ENCODE peak calls at places on chromosome 5, in seven cellular contexts. V is adrenal gland; I is endothelial cell of umbilical vein; U is CD8-positive, alpha-beta T cell; W is right lobe of liver; A is esophagus muscularis mucosa; J is mammary epithelial cell. S is an unnamed sample. For H3K4me1, the result is how much of the 10 kb centered on the place peaks cover.

GRCh38 chr5:98064118-98064517 is 709.3 kb upstream of the RGMB start:
- DNase-seq in I (no peak), J (no peak), W (no peak), V (no peak), A (no peak), U (no peak), S (no peak)

GRCh38 chr5:143235423-143235822 is 168.1 kb downstream of the NR3C1 start:
- DNase-seq in J (peak), V (no peak), A (no peak), I (no peak), U (no peak), W (no peak), S (no peak)

GRCh38 chr5:97094579-97095317 is 47.7 kb downstream of the LIX1 start:
- DNase-seq in V (no peak), A (peak), J (no peak), W (no peak), I (no peak), U (no peak), S (no peak)

GRCh38 chr5:40568548-40568947 is 111.2 kb upstream of the PTGER4 start:
- DNase-seq in W (no peak), A (no peak), U (no peak), I (no peak), V (no peak), J (peak), S (no peak)

GRCh38 chr5:95718203-95718602 is 12.9 kb upstream of the RHOBTB3 start:
- DNase-seq in V (no peak), A (no peak), W (no peak), U (no peak), J (peak), I (no peak), S (no peak)

GRCh38 chr5:69512740-69513260 is 20.2 kb downstream of the OCLN start:
- DNase-seq in W (no peak), U (no peak), V (no peak), I (peak), A (no peak), J (peak), S (no peak)

GRCh38 chr5:80933061-80933460 is 27.1 kb upstream of the RASGRF2 start:
- DNase-seq in U (no peak), W (no peak), J (no peak), A (peak), I (no peak), V (no peak), S (no peak)

GRCh38 chr5:169874626-169875025 is 105.7 kb downstream of the INSYN2B start:
- DNase-seq in A (no peak), V (no peak), I (no peak), U (no peak), W (no peak), J (no peak), S (no peak)

GRCh38 chr5:118545050-118545449 is 443.3 kb downstream of the DTWD2 start:
- DNase-seq in A (no peak), V (no peak), I (no peak), W (no peak), J (no peak), U (no peak), S (no peak)

GRCh38 chr5:151620463-151620844 is 29.3 kb upstream of the FAT2 start:
- DNase-seq in V (no peak), I (no peak), U (no peak), W (no peak), A (no peak), J (peak), S (no peak)

GRCh38 chr5:149999359-149999758 is 1.1 kb downstream of the TIGD6 start:
- DNase-seq in U (no peak), W (no peak), A (no peak), V (no peak), J (peak), I (no peak), S (no peak)

GRCh38 chr5:1119312-1119831 is 7.5 kb upstream of the SLC12A7 start:
- DNase-seq in J (no peak), U (no peak), A (no peak), I (no peak), W (peak), V (no peak), S (no peak)
- TF ChIP-seq CTCF in J (no peak), U (no peak), A (no peak), I (no peak), W (no peak), V (no peak), S (no peak)

DNA sequence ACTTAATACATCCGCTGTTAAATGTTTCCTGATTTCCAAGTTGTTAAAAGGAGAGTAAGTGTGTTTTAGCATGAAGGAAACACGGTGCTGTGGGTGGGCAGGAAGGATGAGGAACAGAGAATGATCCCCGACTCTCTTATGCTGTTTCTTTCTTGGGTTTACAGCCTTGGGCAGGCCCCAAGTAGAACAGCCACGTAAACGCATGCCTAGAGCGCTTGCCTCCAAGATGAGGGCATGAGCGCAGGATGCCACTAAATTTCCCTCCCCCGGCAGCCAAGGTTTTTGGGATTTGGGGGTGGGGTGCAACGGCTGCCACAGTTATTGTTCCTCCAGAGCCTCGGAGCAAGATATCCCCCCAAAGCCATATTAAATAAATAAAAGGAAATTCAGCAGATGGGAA is 10.1 kb upstream of the DELE1 start:
- DNase-seq in W (no peak), V (no peak), I (no peak), U (no peak), A (no peak), J (no peak), S (no peak)
- H3K4me3 ChIP-seq in W (no peak), V (peak), I (no peak), U (no peak), A (peak), J (no peak), S (peak)

GRCh38 chr5:14263700-14264099 is 120.6 kb downstream of the TRIO start:
- DNase-seq in V (no peak), W (no peak), J (peak), U (no peak), I (no peak), A (no peak), S (no peak)
- H3K4me1 ChIP-seq in V (under half), W (under half), J (half or more), U (under half), I (half or more), A (half or more), S (under half)

GRCh38 chr5:77073667-77074066 is 13.4 kb downstream of the ZBED3 start:
- DNase-seq in J (no peak), U (no peak), A (no peak), V (no peak), I (no peak), W (no peak), S (no peak)

GRCh38 chr5:77077821-77078176 is 9.3 kb downstream of the ZBED3 start:
- DNase-seq in V (no peak), A (no peak), W (no peak), U (no peak), J (no peak), I (no peak), S (no peak)

GRCh38 chr5:77080905-77081304 is 6.2 kb downstream of the ZBED3 start:
- DNase-seq in J (no peak), A (no peak), U (no peak), V (no peak), W (no peak), I (no peak), S (no peak)

GRCh38 chr5:77074745-77075144 is 12.3 kb downstream of the ZBED3 start:
- DNase-seq in J (no peak), W (no peak), U (no peak), I (no peak), A (no peak), V (no peak), S (no peak)

GRCh38 chr5:77076961-77077820 is 9.9 kb downstream of the ZBED3 start:
- DNase-seq in W (peak), U (no peak), I (peak), V (peak), A (no peak), J (peak), S (peak)
- TF ChIP-seq CTCF in W (peak), U (peak), I (peak), V (peak), A (peak), J (peak), S (peak)

DNA sequence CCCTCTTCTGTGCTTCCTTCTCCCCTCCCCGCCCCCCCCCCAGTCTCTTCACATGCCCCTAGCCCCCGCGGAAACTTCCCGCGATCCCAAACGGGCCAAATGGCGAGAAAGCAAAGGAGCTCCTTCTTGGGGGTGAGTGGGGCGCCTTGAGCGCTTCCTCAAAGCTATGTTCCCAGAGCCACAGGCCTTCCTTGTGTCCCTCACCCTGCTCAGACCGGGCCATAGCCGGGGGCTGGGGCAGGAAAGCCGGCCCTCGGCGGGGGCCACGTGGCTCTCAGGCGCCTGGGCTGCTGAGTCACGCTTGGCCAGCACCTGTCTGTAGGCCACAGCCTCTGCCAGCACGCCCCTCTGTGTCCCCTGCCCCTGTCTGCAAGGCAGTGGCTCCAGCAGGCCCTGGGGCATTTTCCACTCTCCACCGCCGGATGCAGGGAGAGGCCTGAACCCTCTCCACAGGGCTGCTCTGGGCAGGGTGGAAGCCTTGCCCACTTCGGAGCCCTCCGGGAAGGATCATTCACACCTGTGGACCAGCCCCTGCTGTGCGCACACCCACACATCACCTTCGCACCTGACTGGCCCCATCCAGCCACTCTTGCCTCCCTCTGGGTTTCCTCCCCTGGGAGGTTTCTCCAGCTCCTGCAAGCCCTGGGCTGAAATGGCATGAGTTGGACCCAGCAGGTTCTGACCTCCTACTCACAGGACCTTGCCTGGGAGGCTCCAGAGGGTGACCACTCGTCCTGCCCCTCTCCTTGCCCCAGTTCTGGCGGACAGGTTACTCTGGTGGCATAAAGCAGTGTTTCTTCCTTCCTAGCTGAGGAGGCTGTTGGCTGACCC is 1.2 kb upstream of the SQSTM1 start:
- DNase-seq in J (peak), V (peak), U (no peak), W (peak), I (peak), A (no peak), S (peak)
- H3K4me3 ChIP-seq in J (no peak), V (peak), U (peak), W (peak), I (no peak), A (peak), S (peak)

GRCh38 chr5:32574540-32575175 is 10.7 kb upstream of the SUB1 start:
- DNase-seq in U (no peak), V (no peak), A (no peak), J (no peak), W (no peak), I (no peak), S (no peak)

GRCh38 chr5:32581010-32581785 is 4.2 kb upstream of the SUB1 start:
- DNase-seq in I (no peak), J (no peak), V (no peak), W (no peak), A (no peak), U (no peak), S (no peak)

GRCh38 chr5:32578362-32578761 is 7.0 kb upstream of the SUB1 start:
- DNase-seq in I (no peak), A (no peak), W (no peak), V (no peak), J (no peak), U (no peak), S (no peak)

GRCh38 chr5:32583582-32584232 is 1.6 kb upstream of the SUB1 start:
- DNase-seq in A (no peak), U (no peak), J (peak), V (no peak), W (no peak), I (no peak), S (no peak)

DNA sequence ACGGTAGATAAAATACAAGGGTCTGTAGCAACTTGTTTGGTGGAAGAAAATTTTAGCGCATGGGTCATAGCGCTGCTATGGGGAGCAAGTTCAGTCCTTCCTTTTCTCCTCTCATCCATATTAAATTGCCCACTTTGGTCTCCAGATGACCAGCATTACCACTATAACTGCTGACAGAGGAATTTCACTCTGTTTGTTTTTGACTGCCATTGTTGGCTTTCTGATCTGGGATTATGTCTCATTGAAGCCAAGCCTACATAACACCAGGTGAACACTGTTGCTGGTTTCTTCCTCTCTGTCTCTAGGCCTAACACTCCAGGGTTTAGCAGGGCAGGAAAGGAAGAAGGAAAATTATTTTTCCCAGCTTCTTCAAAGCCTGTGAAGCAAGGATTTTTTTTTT is 6.6 kb upstream of the SUB1 start:
- DNase-seq in U (no peak), A (no peak), V (no peak), W (no peak), I (no peak), J (no peak), S (no peak)
- H3K4me1 ChIP-seq in U (under half), A (under half), V (under half), W (under half), I (under half), J (under half), S (under half)

DNA sequence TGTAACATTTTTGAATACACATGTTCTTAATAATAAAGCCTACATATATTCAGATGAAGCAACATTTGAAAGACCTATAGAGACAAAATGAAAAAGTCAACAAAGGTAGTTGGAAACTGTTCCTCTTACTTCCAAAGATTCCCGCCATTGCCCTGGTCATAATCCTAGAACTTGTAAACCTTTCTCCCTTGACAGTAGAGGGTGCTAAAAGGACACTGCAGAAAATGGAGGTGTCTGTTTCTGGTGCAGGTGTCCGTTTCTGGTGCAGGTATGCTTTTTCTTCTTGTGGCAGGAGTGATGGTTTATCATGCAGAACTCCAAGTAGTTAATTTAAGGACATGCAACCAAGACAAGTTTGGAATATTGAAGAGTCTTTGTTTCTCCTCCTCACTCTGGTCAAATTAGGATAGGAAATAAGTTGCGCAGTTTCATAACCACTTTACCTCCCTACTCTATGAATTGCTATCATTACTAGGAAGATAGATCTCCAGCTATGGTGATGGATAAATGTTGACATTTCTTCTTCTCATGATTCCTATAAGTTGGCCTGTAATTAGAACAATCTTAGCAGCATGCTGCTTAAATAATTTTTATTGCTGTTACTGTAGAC is 56.0 kb upstream of the FAM174A start:
- DNase-seq in W (no peak), I (peak), V (no peak), U (no peak), J (peak), A (no peak), S (no peak)
- TF ChIP-seq CTCF in W (peak), I (peak), V (peak), U (peak), J (peak), A (peak), S (peak)

GRCh38 chr5:14199902-14200301 is 56.8 kb downstream of the TRIO start:
- DNase-seq in U (no peak), I (no peak), V (peak), A (no peak), W (no peak), J (no peak), S (no peak)

GRCh38 chr5:14202462-14202861 is 59.3 kb downstream of the TRIO start:
- DNase-seq in A (no peak), I (peak), V (no peak), U (no peak), J (no peak), W (no peak), S (no peak)

GRCh38 chr5:14201325-14202061 is 58.4 kb downstream of the TRIO start:
- DNase-seq in W (no peak), J (no peak), U (no peak), A (no peak), I (peak), V (no peak), S (no peak)

GRCh38 chr5:14197056-14197455 is 53.9 kb downstream of the TRIO start:
- DNase-seq in J (no peak), A (no peak), U (no peak), V (no peak), W (no peak), I (no peak), S (no peak)

DNA sequence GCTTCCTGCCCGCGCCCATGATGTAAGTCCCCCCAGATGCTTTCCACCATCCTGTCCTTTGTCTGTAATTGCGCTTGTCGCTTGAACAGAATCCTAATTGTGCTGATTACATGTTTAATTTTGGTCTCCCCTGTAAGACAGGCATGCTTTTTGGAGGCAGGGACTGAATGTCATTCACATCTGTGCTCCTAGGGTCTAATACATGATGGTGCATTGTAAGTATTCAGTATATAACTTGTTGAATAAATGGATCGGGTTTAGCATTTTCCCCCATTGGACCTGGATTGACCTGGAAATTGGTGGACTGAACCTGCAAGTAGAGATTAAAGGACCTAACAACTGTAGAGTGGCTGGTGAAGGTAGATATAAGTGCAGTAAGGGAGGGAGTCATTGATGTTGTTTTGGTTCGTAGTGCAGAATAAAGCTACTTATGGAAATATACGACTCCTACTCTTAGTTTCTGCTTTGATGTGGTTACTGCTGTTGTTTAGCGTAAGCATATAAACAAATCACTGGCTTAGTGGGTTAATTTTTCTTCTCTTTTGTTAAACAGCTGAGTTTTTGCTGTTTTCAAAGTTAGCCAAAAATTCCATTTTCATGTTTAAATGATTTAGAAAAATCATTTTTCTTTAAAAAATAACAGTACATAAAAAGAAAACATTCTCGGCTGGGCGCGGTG is 57.3 kb downstream of the TRIO start:
- DNase-seq in U (no peak), J (no peak), I (no peak), W (no peak), A (no peak), V (no peak), S (no peak)
- H3K4me3 ChIP-seq in U (no peak), J (no peak), I (no peak), W (no peak), A (no peak), V (no peak), S (no peak)

GRCh38 chr5:125410501-125411162 is 664.2 kb upstream of the ZNF608 start:
- DNase-seq in A (no peak), I (peak), J (peak), W (no peak), U (no peak), V (no peak), S (no peak)
- H3K4me1 ChIP-seq in A (half or more), I (half or more), J (half or more), W (under half), U (under half), V (half or more), S (under half)